ENCODE peak calls at places on chromosomes 12 and 14, in seven cellular contexts. Z is HCT116, O is choroid plexus epithelial cell, H is PC-3, P is cardiac fibroblast, U is brain microvascular endothelial cell, V is AG09309. M is an unnamed sample.

GRCh38 chr12:26612203-26612602 is 220.8 kb downstream of the ITPR2 start:
- DNase-seq in Z (no peak), O (no peak), H (no peak), P (no peak), U (no peak), V (no peak), M (no peak)

GRCh38 chr12:42725839-42726238 is 136.3 kb upstream of the PRICKLE1 start:
- DNase-seq in Z (no peak), O (peak), H (peak), P (peak), U (peak), V (peak), M (no peak)

GRCh38 chr14:70576891-70577290 is 23.6 kb downstream of the MED6 start:
- DNase-seq in Z (no peak), O (peak), H (no peak), P (no peak), U (no peak), V (no peak), M (no peak)

GRCh38 chr14:50719911-50720759 is 52.0 kb upstream of the SAV1 start:
- DNase-seq in Z (no peak), O (no peak), H (no peak), P (no peak), U (no peak), V (no peak), M (no peak)

GRCh38 chr12:124906606-124907261 is 7.7 kb downstream of the UBC start:
- DNase-seq in Z (peak), O (peak), H (peak), P (peak), U (peak), V (peak), M (peak)

GRCh38 chr14:34243401-34243800 is 218.6 kb downstream of the SPTSSA start:
- DNase-seq in Z (no peak), O (no peak), H (peak), P (no peak), U (no peak), V (no peak), M (no peak)

GRCh38 chr12:125871811-125872594 is 806.8 kb downstream of the AACS start:
- DNase-seq in Z (no peak), O (no peak), H (no peak), P (no peak), U (no peak), V (no peak), M (no peak)

GRCh38 chr14:69580009-69580577 is 5.4 kb upstream of the CCDC177 start:
- DNase-seq in Z (peak), O (peak), H (peak), P (peak), U (peak), V (peak), M (no peak)

GRCh38 chr14:54803926-54804719 is 98.5 kb downstream of the GCH1 start:
- DNase-seq in Z (no peak), O (no peak), H (no peak), P (no peak), U (no peak), V (no peak), M (no peak)

GRCh38 chr14:49408187-49408963 is 177.8 kb downstream of the RPS29 start:
- DNase-seq in Z (no peak), O (peak), H (no peak), P (peak), U (no peak), V (no peak), M (no peak)

GRCh38 chr12:27453462-27453861 is 6.9 kb downstream of the SMCO2 start:
- DNase-seq in Z (no peak), O (peak), H (no peak), P (peak), U (no peak), V (no peak), M (no peak)

GRCh38 chr12:102323799-102324198 is 126.2 kb upstream of the PMCH start:
- DNase-seq in Z (no peak), O (no peak), H (no peak), P (no peak), U (no peak), V (no peak), M (no peak)

GRCh38 chr12:27434673-27435565 is 11.6 kb upstream of the SMCO2 start:
- DNase-seq in Z (no peak), O (peak), H (peak), P (no peak), U (peak), V (no peak), M (no peak)

GRCh38 chr12:93197067-93197593 is 180.6 kb upstream of the NUDT4 start:
- DNase-seq in Z (no peak), O (peak), H (peak), P (peak), U (no peak), V (no peak), M (no peak)

GRCh38 chr12:6700646-6701051 is at the start of gene PIANP:
- DNase-seq in Z (no peak), O (peak), H (no peak), P (peak), U (no peak), V (no peak), M (no peak)

GRCh38 chr14:35285168-35285990 is 6.8 kb upstream of the PSMA6 start:
- DNase-seq in Z (no peak), O (no peak), H (peak), P (no peak), U (no peak), V (no peak), M (no peak)

GRCh38 chr12:48890657-48891418 is 25.2 kb upstream of the RND1 start:
- DNase-seq in Z (peak), O (peak), H (peak), P (peak), U (peak), V (no peak), M (peak)

GRCh38 chr14:47442206-47442605 is 233.2 kb downstream of the MDGA2 start:
- DNase-seq in Z (peak), O (peak), H (peak), P (peak), U (peak), V (no peak), M (no peak)

GRCh38 chr12:75969768-75970167 is 61.8 kb downstream of the PHLDA1 start:
- DNase-seq in Z (no peak), O (no peak), H (no peak), P (no peak), U (no peak), V (no peak), M (no peak)

GRCh38 chr12:62738105-62738504 is 196.8 kb downstream of the PPM1H start:
- DNase-seq in Z (no peak), O (peak), H (no peak), P (no peak), U (no peak), V (no peak), M (no peak)

GRCh38 chr12:102903318-102904007 is 13.6 kb downstream of the PAH start:
- DNase-seq in Z (no peak), O (no peak), H (no peak), P (no peak), U (no peak), V (no peak), M (no peak)

GRCh38 chr12:132185698-132186097 is 41.4 kb downstream of the NOC4L start:
- DNase-seq in Z (no peak), O (no peak), H (no peak), P (no peak), U (no peak), V (no peak), M (no peak)

GRCh38 chr14:59026086-59026485 is 162.4 kb upstream of the DAAM1 start:
- DNase-seq in Z (no peak), O (no peak), H (no peak), P (no peak), U (no peak), V (no peak), M (no peak)

GRCh38 chr12:30694412-30694955 is 1.2 kb downstream of the IPO8 start:
- DNase-seq in Z (no peak), O (peak), H (peak), P (no peak), U (no peak), V (no peak), M (no peak)

GRCh38 chr12:2540535-2540941 is 254.2 kb upstream of the FKBP4 start:
- DNase-seq in Z (no peak), O (no peak), H (no peak), P (no peak), U (no peak), V (no peak), M (no peak)

GRCh38 chr14:81219210-81219820 is 1.4 kb downstream of the GTF2A1 start:
- DNase-seq in Z (peak), O (peak), H (peak), P (peak), U (peak), V (peak), M (peak)

GRCh38 chr12:4178424-4179184 is 95.0 kb upstream of the CCND2 start:
- DNase-seq in Z (no peak), O (no peak), H (no peak), P (no peak), U (no peak), V (no peak), M (no peak)

GRCh38 chr12:112992541-112993398 is 14.5 kb downstream of the OAS2 start:
- DNase-seq in Z (peak), O (peak), H (peak), P (peak), U (peak), V (peak), M (peak)

GRCh38 chr12:117792471-117792870 is 176.3 kb downstream of the KSR2 start:
- DNase-seq in Z (no peak), O (no peak), H (peak), P (no peak), U (no peak), V (no peak), M (no peak)

GRCh38 chr14:104948736-104949031 is 24.0 kb downstream of the PLD4 start:
- DNase-seq in Z (no peak), O (no peak), H (no peak), P (no peak), U (no peak), V (no peak), M (no peak)

GRCh38 chr12:95258803-95259202 is 41.2 kb downstream of the VEZT start:
- DNase-seq in Z (no peak), O (no peak), H (peak), P (no peak), U (no peak), V (no peak), M (no peak)

GRCh38 chr14:93953263-93953662 is 23.1 kb downstream of the ASB2 start:
- DNase-seq in Z (no peak), O (no peak), H (no peak), P (no peak), U (no peak), V (no peak), M (no peak)

GRCh38 chr12:120584343-120585149 is 3.3 kb upstream of the POP5 start:
- DNase-seq in Z (peak), O (no peak), H (peak), P (no peak), U (no peak), V (no peak), M (no peak)

GRCh38 chr12:31494455-31494854 is 96.5 kb downstream of the DENND5B start:
- DNase-seq in Z (no peak), O (no peak), H (no peak), P (no peak), U (no peak), V (no peak), M (no peak)

GRCh38 chr14:96202441-96203094 is 2.1 kb upstream of the BDKRB2 start:
- DNase-seq in Z (no peak), O (no peak), H (no peak), P (no peak), U (peak), V (no peak), M (no peak)

GRCh38 chr12:114407034-114407420 is 1.1 kb upstream of the TBX5 start:
- DNase-seq in Z (no peak), O (no peak), H (no peak), P (no peak), U (no peak), V (no peak), M (no peak)

GRCh38 chr12:122596838-122597237 is 69.8 kb downstream of the KNTC1 start:
- DNase-seq in Z (no peak), O (no peak), H (no peak), P (no peak), U (no peak), V (no peak), M (no peak)

GRCh38 chr12:17642340-17642650 is 447.7 kb downstream of the RERGL start:
- DNase-seq in Z (no peak), O (no peak), H (no peak), P (no peak), U (no peak), V (no peak), M (no peak)
- TF ChIP-seq CTCF in Z (no peak), O (no peak), H (no peak), P (no peak), U (no peak), V (no peak), M (no peak)

GRCh38 chr12:97464241-97465011 is 1.8 kb downstream of the RMST start:
- DNase-seq in Z (no peak), O (no peak), H (no peak), P (no peak), U (no peak), V (no peak), M (no peak)
- H3K4me3 ChIP-seq in Z (no peak), O (no peak), H (no peak), P (no peak), U (no peak), V (no peak), M (no peak)

GRCh38 chr14:99569725-99570541 is 34.1 kb downstream of the CCDC85C start:
- DNase-seq in Z (no peak), O (no peak), H (no peak), P (no peak), U (no peak), V (no peak), M (no peak)
- TF ChIP-seq CTCF in Z (no peak), O (no peak), H (no peak), P (no peak), U (no peak), V (no peak), M (no peak)

GRCh38 chr12:50923361-50924130 is 28.8 kb upstream of the HIGD1C start:
- DNase-seq in Z (no peak), O (peak), H (no peak), P (peak), U (no peak), V (no peak), M (no peak)
- H3K4me3 ChIP-seq in Z (peak), O (no peak), H (no peak), P (no peak), U (no peak), V (no peak), M (peak)

M was measured in HFF-Myc.